ENCODE peak calls at places on chromosomes 5 and 9, in six cellular contexts. T is GM12864, G is fibroblast of lung, Y is GM06990, V is heart right ventricle, Q is A549. F is an unnamed sample.

GRCh38 chr9:111948958-111949357 is 52.3 kb downstream of the UGCG start:
- DNase-seq in Y (no peak), V (no peak), T (no peak), Q (no peak), G (no peak), F (no peak)

GRCh38 chr9:116594552-116594951 is 92.6 kb upstream of the TRIM32 start:
- DNase-seq in Q (no peak), Y (no peak), G (peak), V (no peak), T (no peak), F (no peak)

GRCh38 chr5:98144710-98145109 is 628.8 kb upstream of the RGMB start:
- DNase-seq in Y (no peak), G (no peak), Q (no peak), T (no peak), V (no peak), F (no peak)

GRCh38 chr9:116002624-116003023 is 151.0 kb upstream of the PAPPA start:
- DNase-seq in V (no peak), T (no peak), G (peak), Y (no peak), Q (no peak), F (no peak)

GRCh38 chr9:98368366-98369065 is 113.1 kb upstream of the TBC1D2 start:
- DNase-seq in Q (no peak), T (no peak), Y (no peak), V (no peak), G (peak), F (no peak)

GRCh38 chr9:71980266-71981018 is 69.0 kb downstream of the C9orf85 start:
- DNase-seq in V (peak), Q (no peak), T (no peak), Y (no peak), G (no peak), F (no peak)

GRCh38 chr9:268616-269015 is 54.0 kb downstream of the DOCK8 start:
- DNase-seq in Q (no peak), V (no peak), G (no peak), T (no peak), Y (no peak), F (no peak)

GRCh38 chr5:179819296-179820126 is 1.2 kb upstream of the SQSTM1 start:
- DNase-seq in V (peak), T (no peak), Y (peak), G (peak), Q (no peak), F (peak)

GRCh38 chr9:112866662-112867274 is 23.9 kb downstream of the SLC46A2 start:
- DNase-seq in Q (no peak), T (no peak), G (peak), V (no peak), Y (no peak), F (no peak)

GRCh38 chr9:37801287-37801850 is 772 bp downstream of the DCAF10 start:
- DNase-seq in V (no peak), G (peak), Q (no peak), T (no peak), Y (no peak), F (peak)

GRCh38 chr5:67350600-67351315 is 154.2 kb upstream of the CD180 start:
- DNase-seq in V (no peak), Y (peak), T (no peak), G (no peak), Q (no peak), F (no peak)

GRCh38 chr9:117555964-117556629 is 141.2 kb upstream of the ASTN2 start:
- DNase-seq in V (peak), Q (peak), Y (peak), G (peak), T (peak), F (peak)

GRCh38 chr5:126516852-126517251 is 78.2 kb downstream of the ALDH7A1 start:
- DNase-seq in Q (no peak), G (no peak), V (no peak), Y (no peak), T (no peak), F (no peak)

GRCh38 chr5:42858031-42858643 is 46.4 kb upstream of the SELENOP start:
- DNase-seq in Q (no peak), V (no peak), Y (no peak), G (no peak), T (no peak), F (no peak)

GRCh38 chr5:64592942-64593341 is 87.1 kb downstream of the RGS7BP start:
- DNase-seq in Y (no peak), G (no peak), V (no peak), T (no peak), Q (no peak), F (no peak)

GRCh38 chr9:137764981-137765380 is 112.6 kb upstream of the CACNA1B start:
- DNase-seq in G (no peak), Y (no peak), V (no peak), T (no peak), Q (no peak), F (no peak)

GRCh38 chr5:2410451-2410850 is 341.0 kb downstream of the IRX2 start:
- DNase-seq in G (no peak), Y (no peak), Q (no peak), T (no peak), V (no peak), F (no peak)

GRCh38 chr5:2417301-2417700 is 334.2 kb downstream of the IRX2 start:
- DNase-seq in G (no peak), Q (no peak), T (no peak), V (no peak), Y (no peak), F (no peak)

GRCh38 chr5:2415678-2416077 is 335.8 kb downstream of the IRX2 start:
- DNase-seq in T (no peak), G (no peak), Q (no peak), V (no peak), Y (no peak), F (no peak)
- TF ChIP-seq CTCF in T (no peak), G (no peak), Q (no peak), V (no peak), Y (no peak), F (no peak)

GRCh38 chr9:16817002-16817401 is 53.5 kb downstream of the BNC2 start:
- DNase-seq in T (no peak), G (no peak), Q (no peak), Y (no peak), V (no peak), F (no peak)
- TF ChIP-seq CTCF in T (no peak), G (no peak), Q (no peak), Y (no peak), V (no peak), F (no peak)

GRCh38 chr5:140883927-140884697 is 2.2 kb downstream of the PCDHA13 start:
- DNase-seq in Y (no peak), V (no peak), Q (no peak), G (no peak), T (no peak), F (no peak)

GRCh38 chr5:140883373-140883772 is 1.4 kb downstream of the PCDHA13 start:
- DNase-seq in Y (no peak), G (no peak), V (no peak), T (no peak), Q (no peak), F (no peak)

GRCh38 chr5:140881889-140882590 is at the start of gene PCDHA13:
- DNase-seq in Y (no peak), Q (no peak), G (no peak), T (no peak), V (no peak), F (peak)

GRCh38 chr5:140877262-140877581 is 2.1 kb downstream of the PCDHA12 start:
- DNase-seq in T (no peak), Q (no peak), G (no peak), Y (no peak), V (no peak), F (peak)

DNA sequence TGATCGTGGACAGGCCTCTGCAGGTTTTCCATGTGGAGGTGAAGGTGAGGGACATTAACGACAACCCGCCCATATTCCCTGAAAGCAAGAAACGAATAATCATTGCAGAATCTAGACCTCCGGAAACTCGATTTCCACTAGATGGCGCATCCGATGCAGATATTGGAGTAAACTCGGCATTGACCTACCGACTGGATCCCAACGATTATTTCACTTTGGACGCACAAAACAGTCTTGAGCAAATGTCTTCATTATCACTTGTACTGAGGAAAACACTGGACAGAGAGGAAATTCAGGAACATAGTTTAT is 621 bp downstream of the PCDHA13 start:
- DNase-seq in Y (no peak), Q (peak), V (no peak), G (no peak), T (no peak), F (peak)
- TF ChIP-seq CTCF in Y (no peak), Q (peak), V (no peak), G (no peak), T (no peak), F (peak)

GRCh38 chr5:74042559-74043357 is 416.8 kb downstream of the ARHGEF28 start:
- DNase-seq in G (peak), T (no peak), Q (no peak), V (no peak), Y (no peak), F (no peak)
- TF ChIP-seq CTCF in G (no peak), T (no peak), Q (no peak), V (no peak), Y (no peak), F (no peak)

DNA sequence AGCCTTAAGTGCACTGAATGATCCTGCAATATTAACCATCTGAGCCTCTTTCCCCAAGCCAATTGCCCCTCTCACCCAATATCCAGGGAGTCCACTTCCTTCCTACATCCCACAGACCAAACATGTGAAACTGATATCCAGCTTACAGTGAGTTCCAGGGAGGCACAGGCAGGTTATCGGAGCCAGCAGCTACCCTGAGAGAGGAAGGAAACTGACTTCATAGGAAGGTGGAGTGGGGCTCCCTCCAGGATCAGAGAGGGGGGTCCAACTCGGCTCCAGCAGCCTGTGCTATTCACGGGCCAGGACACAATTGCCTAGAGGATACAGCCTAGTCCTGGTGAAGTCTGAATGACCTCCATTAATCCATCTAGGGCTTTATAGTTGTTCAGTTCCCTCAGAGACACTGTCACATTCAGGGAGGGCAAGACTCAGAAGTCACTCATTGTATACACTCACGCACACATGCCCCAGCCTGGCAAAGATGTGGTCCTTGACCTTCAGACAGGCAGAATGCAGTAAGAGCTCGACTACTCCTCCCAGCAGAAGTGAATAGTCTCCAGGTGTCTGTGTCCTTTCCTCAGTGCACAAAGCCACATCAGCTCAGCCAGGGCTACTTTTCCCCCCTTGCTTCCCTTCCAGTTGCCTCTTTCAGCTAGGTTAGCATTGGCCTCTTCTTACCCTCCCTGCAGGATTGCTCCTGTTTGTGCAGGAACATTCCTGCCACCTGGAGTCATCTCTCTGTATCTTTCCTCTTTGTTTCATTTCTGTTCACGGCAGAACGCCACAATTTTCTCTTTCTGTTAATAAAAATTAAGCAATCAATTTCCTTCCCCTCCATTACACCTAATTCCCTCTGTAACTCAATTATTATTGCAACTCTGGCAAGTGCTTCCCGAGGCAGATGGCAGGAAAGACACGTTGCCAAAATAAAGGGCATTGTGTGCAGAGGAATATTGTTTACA is 501.7 kb downstream of the ARHGEF28 start:
- DNase-seq in V (peak), Q (peak), T (no peak), Y (no peak), G (peak), F (peak)
- TF ChIP-seq CTCF in V (no peak), Q (peak), T (no peak), Y (no peak), G (peak), F (no peak)

GRCh38 chr5:60540855-60541805 is 158.8 kb downstream of the DEPDC1B start:
- DNase-seq in G (peak), Y (peak), Q (no peak), V (peak), T (no peak), F (no peak)
- TF ChIP-seq CTCF in G (no peak), Y (peak), Q (no peak), V (no peak), T (no peak), F (no peak)

DNA sequence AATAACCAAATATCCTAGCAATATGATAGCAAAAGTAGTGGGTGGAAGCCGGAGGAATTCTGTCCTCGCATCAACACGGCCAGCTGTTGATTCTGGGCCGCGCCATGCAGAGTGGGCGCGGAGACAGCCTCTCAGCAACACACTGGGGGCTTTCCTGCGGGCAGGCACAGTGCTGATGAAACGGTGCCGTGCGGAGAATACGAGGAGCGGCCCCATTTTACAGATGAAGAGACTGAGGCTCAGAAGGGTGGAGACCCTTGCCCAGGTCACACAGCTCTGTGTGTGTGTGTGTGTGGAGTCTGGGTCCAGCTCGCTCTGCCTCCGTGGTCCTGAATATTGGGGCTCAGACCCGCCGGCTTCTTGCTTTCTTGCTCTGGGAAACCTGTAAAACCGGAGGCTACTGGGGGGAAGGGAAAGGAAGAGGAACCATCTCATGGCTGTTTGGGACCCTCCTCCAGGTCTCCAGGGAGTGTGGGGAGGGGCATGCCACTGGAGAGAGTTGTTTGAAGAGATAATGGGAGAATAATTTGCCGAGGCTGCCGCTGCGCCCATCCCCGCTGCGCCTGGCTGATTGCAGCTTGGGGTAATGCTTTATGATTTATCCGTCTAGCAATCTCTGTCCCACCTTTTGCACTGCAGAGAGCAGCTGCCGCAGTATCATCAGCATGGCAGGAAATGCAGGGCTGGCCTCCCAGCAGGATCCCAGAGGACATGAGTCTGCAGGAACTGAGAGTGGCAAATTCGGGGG is 36.6 kb downstream of the NCS1 start:
- DNase-seq in G (no peak), Y (no peak), V (no peak), Q (no peak), T (no peak), F (no peak)
- TF ChIP-seq CTCF in G (no peak), Y (no peak), V (no peak), Q (no peak), T (no peak), F (no peak)

DNA sequence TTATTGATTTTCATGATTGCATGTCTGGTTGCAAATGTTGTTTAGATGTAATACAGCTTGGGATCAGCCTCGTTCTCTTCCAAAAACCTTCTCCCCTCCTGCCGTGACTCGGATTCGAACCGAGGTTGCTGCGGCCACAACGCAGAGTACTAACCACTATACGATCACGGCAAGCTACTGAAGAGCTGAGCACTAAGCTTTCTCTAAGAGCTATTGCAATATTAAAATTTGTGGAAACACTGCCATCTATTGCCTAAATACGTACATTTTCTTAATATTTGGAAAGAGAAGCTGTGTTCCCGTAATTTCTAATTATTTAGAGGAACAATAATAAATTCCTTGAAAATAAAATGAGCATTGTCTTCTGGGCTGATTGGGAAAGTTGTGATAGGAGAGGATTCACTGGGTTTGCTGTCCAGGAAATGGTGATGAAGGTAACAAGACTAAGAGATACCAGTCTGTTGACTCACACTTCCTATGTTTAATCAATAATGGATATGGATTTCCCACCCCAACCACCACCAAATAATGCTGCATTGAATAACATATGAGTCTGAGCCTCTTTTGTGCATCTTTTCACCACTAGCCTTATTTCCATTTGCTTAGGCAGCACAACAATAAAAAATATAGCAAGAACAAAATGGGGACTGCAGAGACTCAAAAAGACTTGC is 120.0 kb upstream of the NFIB start:
- DNase-seq in G (peak), Y (peak), T (no peak), Q (peak), V (peak), F (no peak)
- TF ChIP-seq CTCF in G (peak), Y (no peak), T (no peak), Q (peak), V (peak), F (no peak)

GRCh38 chr5:140855772-140856674 is at the start of gene PCDHA10:
- DNase-seq in V (no peak), G (no peak), T (no peak), Y (no peak), Q (no peak), F (no peak)
- TF ChIP-seq CTCF in V (no peak), G (no peak), T (no peak), Y (no peak), Q (no peak), F (peak)

F was measured in endothelial cell.